ENCODE peak calls at places on chromosomes 4 and X, in seven cellular contexts. T is IMR-90, R is PC-3, U is endothelial cell of umbilical vein, Z is H9, Y is NT2/D1, F is neural progenitor cell. W is an unnamed sample.

GRCh38 chr4:8568068-8568668 is 12.0 kb upstream of the GPR78 start:
- DNase-seq in U (no peak), R (no peak), F (no peak), T (peak; percentile 7), Z (peak; percentile 65), Y (peak; percentile 93), W (peak; percentile 62)

GRCh38 chr4:39514888-39515401 is 12.3 kb downstream of the UGDH start:
- DNase-seq in R (peak; percentile 92), Y (no peak), Z (no peak), U (no peak), F (no peak), T (peak; percentile 66), W (peak; percentile 55)

GRCh38 chr4:108058685-108059440 is 69.2 kb downstream of the HADH start:
- DNase-seq in Z (no peak), Y (no peak), T (peak; percentile 70), R (peak; percentile 85), F (peak; percentile 28), U (no peak), W (peak; percentile 53)

GRCh38 chrX:34578237-34578636 is 78.8 kb downstream of the TMEM47 start:
- DNase-seq in T (peak; percentile 56), R (peak; percentile 57), Z (no peak), U (peak; percentile 59), F (peak; percentile 41), Y (no peak), W (peak; percentile 74)

GRCh38 chrX:46953137-46953527 is 40.9 kb downstream of the JADE3 start:
- DNase-seq in Y (no peak), R (no peak), U (no peak), F (no peak), Z (no peak), T (no peak), W (no peak)

GRCh38 chr4:88091378-88091777 is 67.1 kb downstream of the ABCG2 start:
- DNase-seq in F (no peak), T (no peak), Z (no peak), R (no peak), Y (no peak), U (no peak), W (no peak)

GRCh38 chrX:119606508-119607389 is 525 bp upstream of the NKRF start:
- DNase-seq in F (no peak), Z (no peak), T (peak; percentile 49), R (no peak), U (no peak), Y (no peak), W (no peak)

GRCh38 chr4:29588615-29589014 is 1131.6 kb upstream of the PCDH7 start:
- DNase-seq in F (no peak), Y (no peak), U (no peak), Z (no peak), R (peak; percentile 75), T (peak; percentile 2), W (peak; percentile 17)

GRCh38 chr4:40547446-40548132 is 82.1 kb downstream of the RBM47 start:
- DNase-seq in F (no peak), U (no peak), Z (no peak), Y (no peak), R (peak; percentile 27), T (no peak), W (no peak)

GRCh38 chrX:27463187-27463586 is at the start of gene PPP4R3C:
- DNase-seq in U (no peak), T (no peak), Y (no peak), R (no peak), F (no peak), Z (no peak), W (no peak)

GRCh38 chrX:41382699-41383645 is 49.0 kb downstream of the DDX3X start:
- DNase-seq in U (no peak), Y (no peak), F (no peak), R (peak; percentile 32), T (peak; percentile 34), Z (no peak), W (peak; percentile 31)

GRCh38 chr4:2259541-2260267 is 2.2 kb downstream of the MXD4 start:
- DNase-seq in U (no peak), R (no peak), Z (no peak), Y (no peak), T (no peak), F (no peak), W (no peak)
- H3K4me1 ChIP-seq in U (peaks cover 26% of the 10 kb centered on the region), R (peaks cover 8% of the 10 kb centered on the region), Z (peaks cover 2% of the 10 kb centered on the region), Y (peaks cover 28% of the 10 kb centered on the region), T (peaks cover 6% of the 10 kb centered on the region), F (peaks cover 26% of the 10 kb centered on the region), W (peaks cover 47% of the 10 kb centered on the region)

DNA sequence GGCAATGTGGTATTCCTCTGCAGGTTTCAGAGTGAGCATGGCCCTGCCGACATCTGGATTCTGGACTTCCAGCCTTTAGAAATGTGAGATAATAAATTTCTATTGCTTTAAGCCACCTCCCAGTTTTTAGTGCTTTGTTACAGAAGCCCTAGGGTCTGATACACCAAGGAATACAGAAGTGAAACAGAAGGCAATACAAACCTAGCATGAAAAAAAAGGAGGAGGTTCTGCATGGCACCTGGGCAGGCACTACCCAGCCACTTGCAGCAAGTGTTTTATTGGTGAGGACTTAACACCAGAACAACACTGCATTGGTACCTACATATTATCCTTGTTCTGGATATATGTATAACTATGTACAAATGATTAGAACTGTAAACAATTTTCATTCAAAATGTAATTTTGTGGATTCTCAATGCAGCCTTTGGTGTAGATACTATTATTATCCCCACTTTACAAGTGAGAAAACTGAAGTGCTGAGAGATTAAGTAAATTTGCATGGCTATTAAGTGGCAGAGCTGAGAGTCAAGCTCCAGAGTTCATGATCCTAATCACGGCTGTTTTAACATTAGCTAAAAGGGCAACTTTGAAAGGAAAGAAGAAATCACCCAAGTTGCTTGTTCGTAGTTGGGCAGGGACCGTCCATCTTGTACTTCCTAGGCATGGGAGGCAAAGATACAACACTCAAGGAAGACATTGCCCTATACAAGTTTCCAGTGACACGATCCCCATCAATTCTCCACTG is 71.8 kb downstream of the IL21 start:
- DNase-seq in T (no peak), U (no peak), F (no peak), Z (no peak), R (no peak), Y (no peak), W (no peak)
- H3K9ac ChIP-seq in T (no peak overlapping the region), U (no peak overlapping the region), F (no peak overlapping the region), Z (no peak overlapping the region), R (no peak overlapping the region), Y (no peak overlapping the region), W (no peak overlapping the region)

GRCh38 chrX:74510401-74510800 is 89.1 kb downstream of the SLC16A2 start:
- DNase-seq in F (no peak), U (no peak), Z (no peak), T (no peak), R (no peak), Y (no peak), W (no peak)
- H3K27me3 ChIP-seq in F (no peaks in the 10 kb centered on the region), U (no peaks in the 10 kb centered on the region), Z (no peaks in the 10 kb centered on the region), T (peaks cover 1% of the 10 kb centered on the region), R (no peaks in the 10 kb centered on the region), Y (peaks cover 2% of the 10 kb centered on the region), W (peaks cover 4% of the 10 kb centered on the region)

GRCh38 chr4:128846063-128846462 is 36.6 kb downstream of the JADE1 start:
- DNase-seq in Z (no peak), R (peak; percentile 41), F (no peak), T (no peak), U (no peak), Y (no peak), W (no peak)
- H3K4me1 ChIP-seq in Z (peaks cover 3% of the 10 kb centered on the region), R (no peaks in the 10 kb centered on the region), F (no peaks in the 10 kb centered on the region), T (peaks cover 5% of the 10 kb centered on the region), U (no peaks in the 10 kb centered on the region), Y (peaks cover 4% of the 10 kb centered on the region), W (peaks cover 27% of the 10 kb centered on the region)

DNA sequence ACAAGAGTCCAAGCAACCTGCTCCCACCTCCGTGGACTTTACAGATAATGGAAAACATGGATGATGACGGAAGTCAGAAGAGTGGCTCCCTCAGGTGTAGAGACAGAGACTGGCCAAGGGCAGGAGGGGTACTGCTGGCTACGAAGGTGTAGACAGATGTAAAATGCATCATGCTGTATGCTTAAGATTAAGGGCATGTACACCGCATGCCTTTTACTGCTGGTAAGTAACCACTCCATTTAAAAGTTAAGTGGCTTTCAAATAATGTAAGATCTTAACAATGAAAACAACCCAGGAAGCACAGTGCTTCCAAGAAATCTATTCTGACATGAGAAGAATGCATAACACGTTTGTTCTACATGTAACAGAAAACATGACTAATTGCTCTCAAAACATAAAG is 76.9 kb upstream of the FAM9B start:
- DNase-seq in U (no peak), Y (no peak), F (no peak), R (no peak), T (no peak), Z (no peak), W (peak; percentile 20)
- H3K9ac ChIP-seq in U (no peak overlapping the region), Y (no peak overlapping the region), F (no peak overlapping the region), R (no peak overlapping the region), T (no peak overlapping the region), Z (no peak overlapping the region), W (no peak overlapping the region)

DNA sequence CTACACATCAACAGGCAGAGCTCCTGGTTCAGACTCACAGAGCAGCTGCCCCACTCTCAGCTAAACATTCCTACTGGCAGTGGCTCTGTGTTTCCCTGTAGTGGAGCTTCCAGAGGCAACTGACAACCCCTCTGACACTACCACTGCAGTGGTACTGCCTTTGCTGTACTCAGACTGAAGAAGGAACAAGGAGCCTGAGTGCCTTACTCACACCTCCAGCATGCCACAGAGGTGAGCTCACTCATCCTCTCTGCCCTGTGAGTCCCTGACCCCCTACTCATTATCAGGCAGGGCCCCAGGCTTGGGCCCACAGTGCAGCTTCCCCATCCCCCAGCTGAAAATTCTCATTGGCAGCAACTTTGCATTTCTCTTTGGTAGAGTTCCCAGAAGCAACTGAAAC is 240.5 kb upstream of the POF1B start:
- DNase-seq in Y (peak; percentile 38), T (no peak), R (no peak), F (no peak), U (no peak), Z (peak; percentile 33), W (no peak)
- H3K27me3 ChIP-seq in Y (no peaks in the 10 kb centered on the region), T (no peaks in the 10 kb centered on the region), R (no peaks in the 10 kb centered on the region), F (no peaks in the 10 kb centered on the region), U (no peaks in the 10 kb centered on the region), Z (no peaks in the 10 kb centered on the region), W (peaks cover 7% of the 10 kb centered on the region)